ENCODE peak calls at places on chromosomes 1 and 21, in eight cellular contexts. One of them, this sample, is unnamed.

GRCh38 chr1:153586347-153586746 is 20.7 kb upstream of the S100A2 start:
- DNase-seq in psoas muscle: no peak
- DNase-seq in IMR-90: no peak
- DNase-seq in uterus: no peak
- DNase-seq in adrenal gland: no peak
- DNase-seq in MCF 10A: no peak
- DNase-seq in brain microvascular endothelial cell: no peak
- DNase-seq in fibroblast of lung: no peak
- DNase-seq in this sample: no peak

GRCh38 chr1:161994153-161994814 is 29.4 kb downstream of the OLFML2B start:
- DNase-seq in psoas muscle: no peak
- DNase-seq in IMR-90: peak; percentile 49
- DNase-seq in uterus: peak; percentile 45
- DNase-seq in adrenal gland: no peak
- DNase-seq in MCF 10A: no peak
- DNase-seq in brain microvascular endothelial cell: no peak
- DNase-seq in fibroblast of lung: peak; percentile 85
- DNase-seq in this sample: peak; percentile 74

GRCh38 chr1:23627065-23627464 is 64.5 kb upstream of the RPL11 start:
- DNase-seq in psoas muscle: no peak
- DNase-seq in IMR-90: no peak
- DNase-seq in uterus: no peak
- DNase-seq in adrenal gland: no peak
- DNase-seq in MCF 10A: no peak
- DNase-seq in brain microvascular endothelial cell: no peak
- DNase-seq in fibroblast of lung: no peak
- DNase-seq in this sample: no peak

GRCh38 chr1:186188004-186188539 is 187.0 kb downstream of the TPR start:
- DNase-seq in psoas muscle: no peak
- DNase-seq in IMR-90: peak; percentile 94
- DNase-seq in uterus: no peak
- DNase-seq in adrenal gland: no peak
- DNase-seq in MCF 10A: peak; percentile 92
- DNase-seq in brain microvascular endothelial cell: peak; percentile 94
- DNase-seq in fibroblast of lung: peak; percentile 95
- DNase-seq in this sample: peak; percentile 86

GRCh38 chr1:209720326-209720725 is 15.7 kb downstream of the HSD11B1 start:
- DNase-seq in psoas muscle: no peak
- DNase-seq in IMR-90: peak; percentile 42
- DNase-seq in uterus: no peak
- DNase-seq in adrenal gland: no peak
- DNase-seq in MCF 10A: no peak
- DNase-seq in brain microvascular endothelial cell: no peak
- DNase-seq in fibroblast of lung: no peak
- DNase-seq in this sample: no peak

GRCh38 chr1:119549719-119550141 is 42.7 kb downstream of the HSD3B1 start:
- DNase-seq in psoas muscle: no peak
- DNase-seq in IMR-90: peak; percentile 67
- DNase-seq in uterus: no peak
- DNase-seq in adrenal gland: peak; percentile 72
- DNase-seq in MCF 10A: peak; percentile 80
- DNase-seq in brain microvascular endothelial cell: peak; percentile 76
- DNase-seq in fibroblast of lung: peak; percentile 58
- DNase-seq in this sample: peak; percentile 30

GRCh38 chr1:2832506-2833453 is 31.3 kb upstream of the TTC34 start:
- DNase-seq in psoas muscle: peak; percentile 48
- DNase-seq in IMR-90: no peak
- DNase-seq in uterus: no peak
- DNase-seq in adrenal gland: no peak
- DNase-seq in MCF 10A: no peak
- DNase-seq in brain microvascular endothelial cell: no peak
- DNase-seq in fibroblast of lung: no peak
- DNase-seq in this sample: no peak

GRCh38 chr1:55275976-55276375 is 60.8 kb upstream of the USP24 start:
- DNase-seq in psoas muscle: no peak
- DNase-seq in IMR-90: peak; percentile 28
- DNase-seq in uterus: no peak
- DNase-seq in adrenal gland: no peak
- DNase-seq in MCF 10A: no peak
- DNase-seq in brain microvascular endothelial cell: peak; percentile 52
- DNase-seq in fibroblast of lung: peak; percentile 61
- DNase-seq in this sample: no peak

GRCh38 chr1:183195146-183195571 is 9.1 kb downstream of the LAMC2 start:
- DNase-seq in psoas muscle: no peak
- DNase-seq in IMR-90: peak; percentile 60
- DNase-seq in uterus: no peak
- DNase-seq in adrenal gland: no peak
- DNase-seq in MCF 10A: peak; percentile 62
- DNase-seq in brain microvascular endothelial cell: peak; percentile 49
- DNase-seq in fibroblast of lung: peak; percentile 51
- DNase-seq in this sample: peak; percentile 59
- TF ChIP-seq CTCF in psoas muscle: no peak
- TF ChIP-seq CTCF in IMR-90: no peak
- TF ChIP-seq CTCF in uterus: no peak
- TF ChIP-seq CTCF in adrenal gland: no peak
- TF ChIP-seq CTCF in MCF 10A: no peak
- TF ChIP-seq CTCF in brain microvascular endothelial cell: no peak
- TF ChIP-seq CTCF in fibroblast of lung: no peak
- TF ChIP-seq CTCF in this sample: no peak

DNA sequence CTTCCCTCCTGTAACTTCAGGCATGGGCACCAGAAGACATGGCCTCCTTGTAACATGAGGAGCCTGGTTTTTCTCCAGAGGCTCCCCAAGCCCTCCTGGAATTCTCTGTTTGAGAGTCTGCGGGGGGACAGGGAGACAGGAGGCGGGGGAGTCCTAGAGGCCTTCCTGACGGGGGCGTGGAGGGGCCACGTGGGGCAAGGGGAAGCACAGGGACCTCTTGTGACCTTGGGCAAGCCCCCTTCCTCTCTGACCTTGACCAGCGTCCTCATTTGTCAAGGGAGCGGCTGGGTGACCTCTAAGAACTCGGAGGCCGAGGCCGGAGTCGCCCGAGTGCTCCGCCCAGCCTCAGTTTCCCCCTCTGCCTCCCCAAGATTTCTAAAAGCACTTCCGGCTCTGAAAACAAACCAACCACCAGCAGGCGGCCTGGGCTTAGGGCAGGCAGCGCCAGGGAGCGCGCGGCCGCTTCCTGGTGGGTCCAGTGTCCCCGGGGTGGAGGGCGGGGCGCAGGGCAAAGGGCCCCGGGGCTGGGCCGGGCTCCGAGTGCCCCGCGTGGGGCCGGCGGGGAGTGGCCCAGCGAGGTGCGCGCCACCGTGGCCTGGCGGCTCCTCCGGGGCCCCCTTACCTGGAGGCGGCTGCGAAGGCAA is 361 bp downstream of the TMCO4 start:
- DNase-seq in psoas muscle: peak; percentile 73
- DNase-seq in IMR-90: peak; percentile 37
- DNase-seq in uterus: peak; percentile 45
- DNase-seq in adrenal gland: peak; percentile 76
- DNase-seq in MCF 10A: peak; percentile 49
- DNase-seq in brain microvascular endothelial cell: no peak
- DNase-seq in fibroblast of lung: peak; percentile 41
- DNase-seq in this sample: peak; percentile 35
- TF ChIP-seq CTCF in psoas muscle: peak; percentile 22
- TF ChIP-seq CTCF in IMR-90: peak; percentile 29
- TF ChIP-seq CTCF in uterus: no peak
- TF ChIP-seq CTCF in adrenal gland: peak; percentile 44
- TF ChIP-seq CTCF in MCF 10A: peak; percentile 33
- TF ChIP-seq CTCF in brain microvascular endothelial cell: peak; percentile 62
- TF ChIP-seq CTCF in fibroblast of lung: peak; percentile 35
- TF ChIP-seq CTCF in this sample: peak; percentile 45

GRCh38 chr1:227234998-227235405 is 83.3 kb downstream of the CDC42BPA start:
- DNase-seq in psoas muscle: no peak
- DNase-seq in IMR-90: peak; percentile 73
- DNase-seq in uterus: no peak
- DNase-seq in adrenal gland: no peak
- DNase-seq in MCF 10A: peak; percentile 84
- DNase-seq in brain microvascular endothelial cell: peak; percentile 77
- DNase-seq in fibroblast of lung: peak; percentile 63
- DNase-seq in this sample: peak; percentile 73
- TF ChIP-seq CTCF in psoas muscle: peak; percentile 42
- TF ChIP-seq CTCF in IMR-90: peak; percentile 52
- TF ChIP-seq CTCF in uterus: peak; percentile 26
- TF ChIP-seq CTCF in adrenal gland: peak; percentile 44
- TF ChIP-seq CTCF in MCF 10A: peak; percentile 78
- TF ChIP-seq CTCF in brain microvascular endothelial cell: peak; percentile 77
- TF ChIP-seq CTCF in fibroblast of lung: peak; percentile 63
- TF ChIP-seq CTCF in this sample: peak; percentile 38

GRCh38 chr21:30408782-30409494 is 13.1 kb downstream of the KRTAP13-1 start:
- DNase-seq in psoas muscle: no peak
- DNase-seq in IMR-90: no peak
- DNase-seq in uterus: no peak
- DNase-seq in adrenal gland: no peak
- DNase-seq in MCF 10A: peak; percentile 91
- DNase-seq in brain microvascular endothelial cell: peak; percentile 47
- DNase-seq in fibroblast of lung: peak; percentile 9
- DNase-seq in this sample: no peak
- TF ChIP-seq CTCF in psoas muscle: no peak
- TF ChIP-seq CTCF in IMR-90: no peak
- TF ChIP-seq CTCF in uterus: no peak
- TF ChIP-seq CTCF in adrenal gland: no peak
- TF ChIP-seq CTCF in MCF 10A: peak; percentile 30
- TF ChIP-seq CTCF in brain microvascular endothelial cell: peak; percentile 70
- TF ChIP-seq CTCF in fibroblast of lung: no peak
- TF ChIP-seq CTCF in this sample: no peak

DNA sequence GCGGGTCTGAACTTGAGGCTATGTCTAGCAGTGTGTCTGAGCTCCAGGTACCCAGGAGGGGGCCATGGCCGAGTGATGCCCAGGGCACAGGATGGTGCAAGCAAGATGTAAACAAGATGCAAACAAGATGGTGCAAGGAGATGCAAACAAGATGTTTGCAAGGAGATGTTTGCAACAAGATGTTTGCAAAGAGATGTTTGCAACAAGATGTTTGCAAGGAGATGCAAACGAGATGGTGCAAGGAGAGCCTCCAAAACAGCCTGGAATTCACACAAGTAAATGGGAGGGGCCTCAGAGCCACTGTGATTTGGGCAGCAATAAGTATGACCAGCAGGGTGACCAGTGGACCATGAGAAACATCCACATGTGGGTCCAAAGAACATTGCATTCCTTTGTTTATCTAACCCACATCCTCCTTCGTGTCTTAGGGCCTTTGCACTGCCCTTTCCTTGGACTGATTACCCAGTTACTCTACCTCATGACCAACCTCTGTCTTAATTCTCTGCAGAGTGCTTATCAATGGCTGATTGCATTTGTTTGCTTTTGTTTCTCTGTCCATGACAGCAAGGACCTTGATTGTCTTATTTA is 162.9 kb downstream of the PLPP3 start:
- DNase-seq in psoas muscle: no peak
- DNase-seq in IMR-90: no peak
- DNase-seq in uterus: no peak
- DNase-seq in adrenal gland: no peak
- DNase-seq in MCF 10A: peak; percentile 14
- DNase-seq in brain microvascular endothelial cell: no peak
- DNase-seq in fibroblast of lung: no peak
- DNase-seq in this sample: no peak
- TF ChIP-seq CTCF in psoas muscle: no peak
- TF ChIP-seq CTCF in IMR-90: no peak
- TF ChIP-seq CTCF in uterus: no peak
- TF ChIP-seq CTCF in adrenal gland: no peak
- TF ChIP-seq CTCF in MCF 10A: no peak
- TF ChIP-seq CTCF in brain microvascular endothelial cell: peak; percentile 8
- TF ChIP-seq CTCF in fibroblast of lung: peak; percentile 7
- TF ChIP-seq CTCF in this sample: no peak

GRCh38 chr1:183284086-183284485 is 98.0 kb downstream of the LAMC2 start:
- DNase-seq in psoas muscle: no peak
- DNase-seq in IMR-90: no peak
- DNase-seq in uterus: no peak
- DNase-seq in adrenal gland: no peak
- DNase-seq in MCF 10A: no peak
- DNase-seq in brain microvascular endothelial cell: no peak
- DNase-seq in fibroblast of lung: no peak
- DNase-seq in this sample: no peak
- TF ChIP-seq CTCF in psoas muscle: no peak
- TF ChIP-seq CTCF in IMR-90: no peak
- TF ChIP-seq CTCF in uterus: no peak
- TF ChIP-seq CTCF in adrenal gland: no peak
- TF ChIP-seq CTCF in MCF 10A: no peak
- TF ChIP-seq CTCF in brain microvascular endothelial cell: no peak
- TF ChIP-seq CTCF in fibroblast of lung: no peak
- TF ChIP-seq CTCF in this sample: no peak

GRCh38 chr1:150363426-150364230 is at the start of gene RPRD2:
- DNase-seq in psoas muscle: peak; percentile 100
- DNase-seq in IMR-90: peak; percentile 99
- DNase-seq in uterus: peak; percentile 100
- DNase-seq in adrenal gland: peak; percentile 100
- DNase-seq in MCF 10A: peak; percentile 100
- DNase-seq in brain microvascular endothelial cell: peak; percentile 99
- DNase-seq in fibroblast of lung: peak; percentile 98
- DNase-seq in this sample: peak; percentile 100
- TF ChIP-seq CTCF in psoas muscle: peak; percentile 7
- TF ChIP-seq CTCF in IMR-90: peak; percentile 0
- TF ChIP-seq CTCF in uterus: no peak
- TF ChIP-seq CTCF in adrenal gland: no peak
- TF ChIP-seq CTCF in MCF 10A: no peak
- TF ChIP-seq CTCF in brain microvascular endothelial cell: no peak
- TF ChIP-seq CTCF in fibroblast of lung: peak; percentile 11
- TF ChIP-seq CTCF in this sample: no peak

GRCh38 chr21:42561742-42562141 is 48.1 kb downstream of the SLC37A1 start:
- DNase-seq in psoas muscle: no peak
- DNase-seq in IMR-90: no peak
- DNase-seq in uterus: no peak
- DNase-seq in adrenal gland: no peak
- DNase-seq in MCF 10A: no peak
- DNase-seq in brain microvascular endothelial cell: no peak
- DNase-seq in fibroblast of lung: no peak
- DNase-seq in this sample: no peak
- TF ChIP-seq CTCF in psoas muscle: no peak
- TF ChIP-seq CTCF in IMR-90: no peak
- TF ChIP-seq CTCF in uterus: no peak
- TF ChIP-seq CTCF in adrenal gland: no peak
- TF ChIP-seq CTCF in MCF 10A: no peak
- TF ChIP-seq CTCF in brain microvascular endothelial cell: no peak
- TF ChIP-seq CTCF in fibroblast of lung: no peak
- TF ChIP-seq CTCF in this sample: no peak

This sample was measured in foreskin fibroblast.